ENCODE peak calls at places on chromosome 5, in five cellular contexts. One of them, this sample, is unnamed.

GRCh38 chr5:79240561-79240960 is 4.6 kb downstream of the JMY start:
- DNase-seq in H1: no peak
- DNase-seq in K562: no peak
- DNase-seq in GM12878: no peak
- DNase-seq in HepG2: no peak
- DNase-seq in this sample: no peak

GRCh38 chr5:104412649-104413240 is 850.2 kb upstream of the NUDT12 start:
- DNase-seq in HepG2: peak
- DNase-seq in GM12878: no peak
- DNase-seq in H1: peak
- DNase-seq in K562: no peak
- DNase-seq in this sample: peak

GRCh38 chr5:132011561-132012384 is at the start of gene ACSL6:
- DNase-seq in GM12878: no peak
- DNase-seq in HepG2: no peak
- DNase-seq in K562: peak
- DNase-seq in H1: peak
- DNase-seq in this sample: peak

GRCh38 chr5:89769975-89770374 is 639.6 kb downstream of the CETN3 start:
- DNase-seq in H1: no peak
- DNase-seq in K562: no peak
- DNase-seq in HepG2: no peak
- DNase-seq in GM12878: no peak
- DNase-seq in this sample: no peak

GRCh38 chr5:98483301-98483700 is 290.2 kb upstream of the RGMB start:
- DNase-seq in HepG2: no peak
- DNase-seq in H1: no peak
- DNase-seq in K562: no peak
- DNase-seq in GM12878: no peak
- DNase-seq in this sample: no peak

GRCh38 chr5:134149571-134150303 is 27.0 kb downstream of the SKP1 start:
- DNase-seq in HepG2: peak
- DNase-seq in GM12878: no peak
- DNase-seq in K562: no peak
- DNase-seq in H1: no peak
- DNase-seq in this sample: no peak

GRCh38 chr5:2266668-2267240 is 384.0 kb upstream of the IRX4 start:
- DNase-seq in K562: no peak
- DNase-seq in GM12878: no peak
- DNase-seq in HepG2: no peak
- DNase-seq in H1: no peak
- DNase-seq in this sample: no peak

GRCh38 chr5:158958048-158958994 is 141.4 kb downstream of the EBF1 start:
- DNase-seq in K562: no peak
- DNase-seq in GM12878: peak
- DNase-seq in H1: peak
- DNase-seq in HepG2: no peak
- DNase-seq in this sample: no peak

GRCh38 chr5:121725450-121725849 is 126.2 kb upstream of the FTMT start:
- DNase-seq in K562: no peak
- DNase-seq in GM12878: no peak
- DNase-seq in HepG2: no peak
- DNase-seq in H1: no peak
- DNase-seq in this sample: no peak

GRCh38 chr5:142186821-142187594 is 78.4 kb downstream of the NDFIP1 start:
- DNase-seq in K562: peak
- DNase-seq in HepG2: peak
- DNase-seq in H1: no peak
- DNase-seq in GM12878: no peak
- DNase-seq in this sample: peak

GRCh38 chr5:107736608-107737007 is 65.9 kb upstream of the EFNA5 start:
- DNase-seq in H1: no peak
- DNase-seq in HepG2: no peak
- DNase-seq in GM12878: no peak
- DNase-seq in K562: no peak
- DNase-seq in this sample: no peak

DNA sequence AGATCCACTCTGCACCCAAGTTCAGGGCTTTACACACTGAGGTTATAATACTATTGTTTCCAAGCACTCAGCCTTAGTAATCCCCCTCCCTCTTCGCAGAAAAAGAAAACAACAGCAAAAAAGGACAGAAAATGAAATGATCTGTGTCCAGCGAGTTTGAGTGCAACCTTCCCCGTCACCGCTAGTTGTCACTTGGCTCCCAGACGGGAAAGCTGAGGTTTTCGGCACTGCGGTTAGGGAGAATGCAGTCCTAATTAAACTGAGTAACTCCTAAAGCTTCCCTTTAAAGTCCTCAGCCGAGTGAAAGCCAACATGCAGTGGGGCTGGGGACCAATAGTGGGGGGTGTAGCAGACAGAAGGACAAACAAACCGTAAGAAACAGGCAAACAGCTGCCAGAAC is 786 bp downstream of the GLRA1 start:
- DNase-seq in HepG2: no peak
- DNase-seq in GM12878: no peak
- DNase-seq in H1: peak
- DNase-seq in K562: peak
- DNase-seq in this sample: peak
- TF ChIP-seq KDM1A in HepG2: no peak
- TF ChIP-seq KDM1A in GM12878: no peak
- TF ChIP-seq KDM1A in H1: no peak
- TF ChIP-seq KDM1A in K562: no peak
- TF ChIP-seq KDM1A in this sample: no peak

GRCh38 chr5:124030043-124030461 is 518.1 kb downstream of the CSNK1G3 start:
- DNase-seq in H1: no peak
- DNase-seq in HepG2: no peak
- DNase-seq in K562: no peak
- DNase-seq in GM12878: no peak
- DNase-seq in this sample: no peak
- TF ChIP-seq CEBPB in H1: no peak
- TF ChIP-seq CEBPB in HepG2: no peak
- TF ChIP-seq CEBPB in K562: no peak
- TF ChIP-seq CEBPB in GM12878: no peak
- TF ChIP-seq CEBPB in this sample: no peak

GRCh38 chr5:111954516-111955337 is 197.7 kb upstream of the NREP start:
- DNase-seq in GM12878: peak
- DNase-seq in HepG2: no peak
- DNase-seq in K562: no peak
- DNase-seq in H1: no peak
- DNase-seq in this sample: no peak
- TF ChIP-seq KDM1A in GM12878: no peak
- TF ChIP-seq KDM1A in HepG2: no peak
- TF ChIP-seq KDM1A in K562: no peak
- TF ChIP-seq KDM1A in H1: no peak
- TF ChIP-seq KDM1A in this sample: no peak

DNA sequence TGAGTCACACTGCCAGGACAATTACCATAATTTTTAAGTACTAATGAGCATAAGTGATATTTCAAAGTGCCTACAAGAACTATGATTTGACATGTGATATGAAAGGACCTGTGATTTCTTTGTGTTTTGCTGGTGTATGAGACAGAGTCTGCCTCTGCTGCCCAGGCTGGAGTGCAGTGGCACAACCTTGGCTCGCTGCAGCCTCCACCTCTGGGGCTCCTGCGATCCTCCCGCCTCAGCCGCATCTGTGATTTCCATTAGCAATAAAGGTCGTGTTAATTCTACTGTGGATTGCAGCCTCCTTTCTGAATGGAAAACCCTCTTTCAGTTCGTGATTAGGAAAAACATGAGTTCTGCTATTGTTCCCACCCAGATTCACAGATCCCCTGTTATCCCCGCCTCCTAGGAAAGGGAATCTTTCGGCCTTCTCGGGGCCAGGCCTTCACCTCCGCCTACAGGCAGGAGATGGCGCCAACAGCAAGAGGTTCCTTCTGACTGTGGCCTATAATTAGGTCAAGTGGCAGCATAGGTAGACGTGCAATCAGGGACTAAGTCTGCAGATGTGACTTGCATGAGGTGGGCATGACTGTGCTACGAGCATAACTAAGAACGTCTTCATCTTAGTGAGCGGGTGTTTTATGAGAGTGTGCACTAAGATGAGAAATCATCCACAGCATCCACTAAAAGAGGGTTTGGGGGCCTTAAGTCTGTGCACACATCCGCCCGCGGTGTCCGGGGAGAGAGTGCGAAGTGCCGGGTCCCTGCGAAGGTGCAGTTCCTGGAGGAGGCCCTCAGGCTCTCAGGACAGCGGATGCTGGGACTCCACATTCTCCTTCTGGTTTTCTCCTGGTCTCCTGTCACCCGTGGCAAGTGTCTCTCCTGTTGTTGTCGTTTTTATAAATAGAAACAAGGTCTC is 23.1 kb downstream of the TRIM7 start:
- DNase-seq in K562: no peak
- DNase-seq in GM12878: no peak
- DNase-seq in HepG2: peak
- DNase-seq in H1: peak
- DNase-seq in this sample: no peak
- TF ChIP-seq CEBPB in K562: no peak
- TF ChIP-seq CEBPB in GM12878: no peak
- TF ChIP-seq CEBPB in HepG2: no peak
- TF ChIP-seq CEBPB in H1: no peak
- TF ChIP-seq CEBPB in this sample: no peak